ENCODE peak calls at places on chromosomes 6 and 20, in five cellular contexts. T, A, W, S and I are unnamed samples.

GRCh38 chr20:63942250-63943006 is 13.8 kb downstream of the UCKL1 start:
- DNase-seq in T (no peak), A (peak; percentile 79), W (no peak), S (no peak), I (no peak)

GRCh38 chr6:135534773-135535380 is 37.3 kb upstream of the AHI1 start:
- DNase-seq in T (no peak), A (peak; percentile 35), W (no peak), S (peak; percentile 69), I (no peak)

GRCh38 chr6:149111556-149112115 is 205.9 kb upstream of the TAB2 start:
- DNase-seq in T (no peak), A (no peak), W (no peak), S (no peak), I (no peak)

GRCh38 chr6:142912125-142912524 is 32.9 kb downstream of the HIVEP2 start:
- DNase-seq in T (no peak), A (no peak), W (no peak), S (no peak), I (no peak)

GRCh38 chr6:12423852-12424251 is 133.7 kb downstream of the EDN1 start:
- DNase-seq in T (no peak), A (no peak), W (no peak), S (no peak), I (no peak)

GRCh38 chr6:101208152-101208551 is 185.4 kb upstream of the GRIK2 start:
- DNase-seq in T (no peak), A (no peak), W (no peak), S (no peak), I (no peak)

GRCh38 chr20:51540585-51540984 is 1.9 kb downstream of the NFATC2 start:
- DNase-seq in T (no peak), A (no peak), W (no peak), S (no peak), I (no peak)

GRCh38 chr6:36722879-36723278 is 25.3 kb downstream of the RAB44 start:
- DNase-seq in T (no peak), A (peak; percentile 60), W (no peak), S (no peak), I (no peak)

GRCh38 chr6:3355011-3355357 is 96.2 kb downstream of the PSMG4 start:
- DNase-seq in T (no peak), A (no peak), W (no peak), S (no peak), I (no peak)

GRCh38 chr6:68252632-68253031 is 382.4 kb upstream of the ADGRB3 start:
- DNase-seq in T (no peak), A (no peak), W (no peak), S (no peak), I (no peak)

GRCh38 chr6:129105793-129106192 is 222.9 kb downstream of the LAMA2 start:
- DNase-seq in T (no peak), A (no peak), W (no peak), S (no peak), I (no peak)

GRCh38 chr6:166253277-166254229 is 54.6 kb downstream of the PRR18 start:
- DNase-seq in T (no peak), A (no peak), W (no peak), S (no peak), I (no peak)

GRCh38 chr6:129765008-129765407 is 55.0 kb upstream of the ARHGAP18 start:
- DNase-seq in T (no peak), A (no peak), W (no peak), S (no peak), I (no peak)

GRCh38 chr6:41691426-41692079 is 43.9 kb downstream of the TFEB start:
- DNase-seq in T (no peak), A (no peak), W (no peak), S (no peak), I (no peak)

GRCh38 chr6:138555294-138555988 is 56.1 kb upstream of the NHSL1 start:
- DNase-seq in T (no peak), A (peak; percentile 35), W (no peak), S (peak; percentile 49), I (no peak)

GRCh38 chr6:39191236-39191930 is 37.9 kb downstream of the KCNK5 start:
- DNase-seq in T (no peak), A (no peak), W (no peak), S (no peak), I (no peak)

GRCh38 chr6:142698751-142699150 is 246.2 kb downstream of the HIVEP2 start:
- DNase-seq in T (no peak), A (no peak), W (no peak), S (no peak), I (no peak)